ENCODE peak calls at places on chromosomes 3 and 15, in five cellular contexts. One of them, this sample, is unnamed.

GRCh38 chr3:25582242-25582641 is 82.5 kb downstream of the TOP2B start:
- DNase-seq in stimulated activated naive CD8-positive, alpha-beta T cell treated with anti-CD3 and anti-CD28 coated beads, Interleukin-15, Interleukin-2, amounts not matched to agents 100 U/mL and 50 U/mL, for 24 hours: no peak
- DNase-seq in fibroblast of the aortic adventitia: peak; percentile 74
- DNase-seq in islet precursor cell: peak; percentile 95
- DNase-seq in left lung: no peak
- DNase-seq in this sample: no peak

GRCh38 chr3:183576487-183577107 is 21.1 kb upstream of the KLHL6 start:
- DNase-seq in stimulated activated naive CD8-positive, alpha-beta T cell treated with anti-CD3 and anti-CD28 coated beads, Interleukin-15, Interleukin-2, amounts not matched to agents 100 U/mL and 50 U/mL, for 24 hours: no peak
- DNase-seq in left lung: no peak
- DNase-seq in islet precursor cell: no peak
- DNase-seq in fibroblast of the aortic adventitia: peak; percentile 35
- DNase-seq in this sample: no peak

GRCh38 chr3:133838296-133838789 is 32.7 kb downstream of the SRPRB start:
- DNase-seq in islet precursor cell: peak; percentile 33
- DNase-seq in left lung: no peak
- DNase-seq in stimulated activated naive CD8-positive, alpha-beta T cell treated with anti-CD3 and anti-CD28 coated beads, Interleukin-15, Interleukin-2, amounts not matched to agents 100 U/mL and 50 U/mL, for 24 hours: no peak
- DNase-seq in fibroblast of the aortic adventitia: no peak
- DNase-seq in this sample: no peak

GRCh38 chr3:4889896-4890295 is 89.3 kb upstream of the BHLHE40 start:
- DNase-seq in stimulated activated naive CD8-positive, alpha-beta T cell treated with anti-CD3 and anti-CD28 coated beads, Interleukin-15, Interleukin-2, amounts not matched to agents 100 U/mL and 50 U/mL, for 24 hours: no peak
- DNase-seq in islet precursor cell: no peak
- DNase-seq in fibroblast of the aortic adventitia: no peak
- DNase-seq in left lung: no peak
- DNase-seq in this sample: no peak

GRCh38 chr3:120399372-120399771 is 50.2 kb upstream of the LRRC58 start:
- DNase-seq in fibroblast of the aortic adventitia: no peak
- DNase-seq in stimulated activated naive CD8-positive, alpha-beta T cell treated with anti-CD3 and anti-CD28 coated beads, Interleukin-15, Interleukin-2, amounts not matched to agents 100 U/mL and 50 U/mL, for 24 hours: no peak
- DNase-seq in left lung: no peak
- DNase-seq in islet precursor cell: no peak
- DNase-seq in this sample: no peak

GRCh38 chr3:19489936-19490335 is 341.6 kb downstream of the KCNH8 start:
- DNase-seq in left lung: no peak
- DNase-seq in stimulated activated naive CD8-positive, alpha-beta T cell treated with anti-CD3 and anti-CD28 coated beads, Interleukin-15, Interleukin-2, amounts not matched to agents 100 U/mL and 50 U/mL, for 24 hours: no peak
- DNase-seq in fibroblast of the aortic adventitia: no peak
- DNase-seq in islet precursor cell: peak; percentile 74
- DNase-seq in this sample: no peak

GRCh38 chr15:45254405-45255293 is 2.6 kb downstream of the SLC28A2 start:
- DNase-seq in left lung: no peak
- DNase-seq in fibroblast of the aortic adventitia: peak; percentile 37
- DNase-seq in stimulated activated naive CD8-positive, alpha-beta T cell treated with anti-CD3 and anti-CD28 coated beads, Interleukin-15, Interleukin-2, amounts not matched to agents 100 U/mL and 50 U/mL, for 24 hours: no peak
- DNase-seq in islet precursor cell: no peak
- DNase-seq in this sample: no peak

GRCh38 chr3:183537295-183537730 is 18.2 kb downstream of the KLHL6 start:
- DNase-seq in stimulated activated naive CD8-positive, alpha-beta T cell treated with anti-CD3 and anti-CD28 coated beads, Interleukin-15, Interleukin-2, amounts not matched to agents 100 U/mL and 50 U/mL, for 24 hours: no peak
- DNase-seq in islet precursor cell: no peak
- DNase-seq in left lung: peak; percentile 78
- DNase-seq in fibroblast of the aortic adventitia: peak; percentile 22
- DNase-seq in this sample: no peak

GRCh38 chr3:136932518-136932917 is 25.3 kb upstream of the IL20RB start:
- DNase-seq in fibroblast of the aortic adventitia: no peak
- DNase-seq in left lung: no peak
- DNase-seq in islet precursor cell: no peak
- DNase-seq in stimulated activated naive CD8-positive, alpha-beta T cell treated with anti-CD3 and anti-CD28 coated beads, Interleukin-15, Interleukin-2, amounts not matched to agents 100 U/mL and 50 U/mL, for 24 hours: no peak
- DNase-seq in this sample: no peak

GRCh38 chr3:123884258-123884831 is at the start of gene MYLK:
- DNase-seq in fibroblast of the aortic adventitia: peak; percentile 82
- DNase-seq in stimulated activated naive CD8-positive, alpha-beta T cell treated with anti-CD3 and anti-CD28 coated beads, Interleukin-15, Interleukin-2, amounts not matched to agents 100 U/mL and 50 U/mL, for 24 hours: peak; percentile 64
- DNase-seq in left lung: peak; percentile 79
- DNase-seq in islet precursor cell: peak; percentile 99
- DNase-seq in this sample: peak; percentile 83

GRCh38 chr3:32184187-32184730 is 54.2 kb upstream of the CMTM8 start:
- DNase-seq in fibroblast of the aortic adventitia: no peak
- DNase-seq in left lung: no peak
- DNase-seq in islet precursor cell: no peak
- DNase-seq in stimulated activated naive CD8-positive, alpha-beta T cell treated with anti-CD3 and anti-CD28 coated beads, Interleukin-15, Interleukin-2, amounts not matched to agents 100 U/mL and 50 U/mL, for 24 hours: no peak
- DNase-seq in this sample: no peak

GRCh38 chr3:51686512-51687215 is 15.6 kb downstream of the TEX264 start:
- DNase-seq in left lung: peak; percentile 66
- DNase-seq in stimulated activated naive CD8-positive, alpha-beta T cell treated with anti-CD3 and anti-CD28 coated beads, Interleukin-15, Interleukin-2, amounts not matched to agents 100 U/mL and 50 U/mL, for 24 hours: peak; percentile 85
- DNase-seq in fibroblast of the aortic adventitia: peak; percentile 24
- DNase-seq in islet precursor cell: no peak
- DNase-seq in this sample: peak; percentile 64

GRCh38 chr15:45653702-45654424 is 19.0 kb downstream of the SQOR start:
- DNase-seq in islet precursor cell: no peak
- DNase-seq in left lung: no peak
- DNase-seq in fibroblast of the aortic adventitia: no peak
- DNase-seq in stimulated activated naive CD8-positive, alpha-beta T cell treated with anti-CD3 and anti-CD28 coated beads, Interleukin-15, Interleukin-2, amounts not matched to agents 100 U/mL and 50 U/mL, for 24 hours: no peak
- DNase-seq in this sample: no peak

GRCh38 chr3:16494906-16495580 is 18.5 kb downstream of the RFTN1 start:
- DNase-seq in left lung: no peak
- DNase-seq in fibroblast of the aortic adventitia: peak; percentile 43
- DNase-seq in stimulated activated naive CD8-positive, alpha-beta T cell treated with anti-CD3 and anti-CD28 coated beads, Interleukin-15, Interleukin-2, amounts not matched to agents 100 U/mL and 50 U/mL, for 24 hours: no peak
- DNase-seq in islet precursor cell: no peak
- DNase-seq in this sample: no peak

GRCh38 chr3:137771401-137772230 is 7.5 kb downstream of the SOX14 start:
- DNase-seq in fibroblast of the aortic adventitia: no peak
- DNase-seq in stimulated activated naive CD8-positive, alpha-beta T cell treated with anti-CD3 and anti-CD28 coated beads, Interleukin-15, Interleukin-2, amounts not matched to agents 100 U/mL and 50 U/mL, for 24 hours: no peak
- DNase-seq in islet precursor cell: no peak
- DNase-seq in left lung: no peak
- DNase-seq in this sample: peak; percentile 23

GRCh38 chr3:94978076-94978475 is 915.2 kb downstream of the NSUN3 start:
- DNase-seq in stimulated activated naive CD8-positive, alpha-beta T cell treated with anti-CD3 and anti-CD28 coated beads, Interleukin-15, Interleukin-2, amounts not matched to agents 100 U/mL and 50 U/mL, for 24 hours: no peak
- DNase-seq in left lung: peak; percentile 36
- DNase-seq in islet precursor cell: no peak
- DNase-seq in fibroblast of the aortic adventitia: no peak
- DNase-seq in this sample: no peak

GRCh38 chr15:89197503-89197971 is 23.8 kb downstream of the RLBP1 start:
- DNase-seq in fibroblast of the aortic adventitia: no peak
- DNase-seq in islet precursor cell: peak; percentile 93
- DNase-seq in left lung: peak; percentile 54
- DNase-seq in stimulated activated naive CD8-positive, alpha-beta T cell treated with anti-CD3 and anti-CD28 coated beads, Interleukin-15, Interleukin-2, amounts not matched to agents 100 U/mL and 50 U/mL, for 24 hours: peak; percentile 17
- DNase-seq in this sample: no peak

GRCh38 chr15:27398631-27399030 is 427.6 kb downstream of the GABRG3 start:
- DNase-seq in left lung: no peak
- DNase-seq in fibroblast of the aortic adventitia: no peak
- DNase-seq in stimulated activated naive CD8-positive, alpha-beta T cell treated with anti-CD3 and anti-CD28 coated beads, Interleukin-15, Interleukin-2, amounts not matched to agents 100 U/mL and 50 U/mL, for 24 hours: no peak
- DNase-seq in islet precursor cell: no peak
- DNase-seq in this sample: no peak

GRCh38 chr3:52174896-52175295 is 20.7 kb upstream of the POC1A start:
- DNase-seq in stimulated activated naive CD8-positive, alpha-beta T cell treated with anti-CD3 and anti-CD28 coated beads, Interleukin-15, Interleukin-2, amounts not matched to agents 100 U/mL and 50 U/mL, for 24 hours: no peak
- DNase-seq in islet precursor cell: no peak
- DNase-seq in fibroblast of the aortic adventitia: no peak
- DNase-seq in left lung: no peak
- DNase-seq in this sample: no peak

GRCh38 chr15:89358755-89359439 is 24.3 kb upstream of the POLG start:
- DNase-seq in left lung: peak; percentile 80
- DNase-seq in islet precursor cell: peak; percentile 85
- DNase-seq in fibroblast of the aortic adventitia: peak; percentile 72
- DNase-seq in stimulated activated naive CD8-positive, alpha-beta T cell treated with anti-CD3 and anti-CD28 coated beads, Interleukin-15, Interleukin-2, amounts not matched to agents 100 U/mL and 50 U/mL, for 24 hours: peak; percentile 84
- DNase-seq in this sample: peak; percentile 94

GRCh38 chr15:73052679-73053397 is 575 bp downstream of the NEO1 start:
- DNase-seq in stimulated activated naive CD8-positive, alpha-beta T cell treated with anti-CD3 and anti-CD28 coated beads, Interleukin-15, Interleukin-2, amounts not matched to agents 100 U/mL and 50 U/mL, for 24 hours: peak; percentile 22
- DNase-seq in left lung: peak; percentile 37
- DNase-seq in islet precursor cell: peak; percentile 74
- DNase-seq in fibroblast of the aortic adventitia: peak; percentile 17
- DNase-seq in this sample: peak; percentile 46

GRCh38 chr3:52721002-52721741 is 15.3 kb downstream of the SPCS1 start:
- DNase-seq in islet precursor cell: no peak
- DNase-seq in stimulated activated naive CD8-positive, alpha-beta T cell treated with anti-CD3 and anti-CD28 coated beads, Interleukin-15, Interleukin-2, amounts not matched to agents 100 U/mL and 50 U/mL, for 24 hours: no peak
- DNase-seq in left lung: no peak
- DNase-seq in fibroblast of the aortic adventitia: no peak
- DNase-seq in this sample: no peak

GRCh38 chr3:143751643-143752178 is 96.6 kb downstream of the SLC9A9 start:
- DNase-seq in left lung: no peak
- DNase-seq in fibroblast of the aortic adventitia: no peak
- DNase-seq in stimulated activated naive CD8-positive, alpha-beta T cell treated with anti-CD3 and anti-CD28 coated beads, Interleukin-15, Interleukin-2, amounts not matched to agents 100 U/mL and 50 U/mL, for 24 hours: peak; percentile 14
- DNase-seq in islet precursor cell: no peak
- DNase-seq in this sample: no peak

GRCh38 chr3:51099794-51100542 is 285.1 kb upstream of the MANF start:
- DNase-seq in fibroblast of the aortic adventitia: peak; percentile 66
- DNase-seq in islet precursor cell: peak; percentile 70
- DNase-seq in left lung: no peak
- DNase-seq in stimulated activated naive CD8-positive, alpha-beta T cell treated with anti-CD3 and anti-CD28 coated beads, Interleukin-15, Interleukin-2, amounts not matched to agents 100 U/mL and 50 U/mL, for 24 hours: peak; percentile 31
- DNase-seq in this sample: peak; percentile 29

GRCh38 chr3:97815149-97815917 is 6.5 kb upstream of the CRYBG3 start:
- DNase-seq in fibroblast of the aortic adventitia: no peak
- DNase-seq in stimulated activated naive CD8-positive, alpha-beta T cell treated with anti-CD3 and anti-CD28 coated beads, Interleukin-15, Interleukin-2, amounts not matched to agents 100 U/mL and 50 U/mL, for 24 hours: peak; percentile 27
- DNase-seq in left lung: peak; percentile 36
- DNase-seq in islet precursor cell: peak; percentile 72
- DNase-seq in this sample: no peak

GRCh38 chr3:197713477-197713822 is 23.3 kb downstream of the RUBCN start:
- DNase-seq in left lung: no peak
- DNase-seq in stimulated activated naive CD8-positive, alpha-beta T cell treated with anti-CD3 and anti-CD28 coated beads, Interleukin-15, Interleukin-2, amounts not matched to agents 100 U/mL and 50 U/mL, for 24 hours: no peak
- DNase-seq in fibroblast of the aortic adventitia: no peak
- DNase-seq in islet precursor cell: no peak
- DNase-seq in this sample: no peak

GRCh38 chr3:45781841-45782240 is 14.5 kb downstream of the SLC6A20 start:
- DNase-seq in fibroblast of the aortic adventitia: no peak
- DNase-seq in islet precursor cell: no peak
- DNase-seq in left lung: no peak
- DNase-seq in stimulated activated naive CD8-positive, alpha-beta T cell treated with anti-CD3 and anti-CD28 coated beads, Interleukin-15, Interleukin-2, amounts not matched to agents 100 U/mL and 50 U/mL, for 24 hours: no peak
- DNase-seq in this sample: no peak

GRCh38 chr3:157102098-157102497 is 57.8 kb downstream of the CCNL1 start:
- DNase-seq in fibroblast of the aortic adventitia: no peak
- DNase-seq in stimulated activated naive CD8-positive, alpha-beta T cell treated with anti-CD3 and anti-CD28 coated beads, Interleukin-15, Interleukin-2, amounts not matched to agents 100 U/mL and 50 U/mL, for 24 hours: no peak
- DNase-seq in islet precursor cell: no peak
- DNase-seq in left lung: no peak
- DNase-seq in this sample: no peak

GRCh38 chr3:79041621-79042020 is 726.2 kb downstream of the ROBO1 start:
- DNase-seq in fibroblast of the aortic adventitia: no peak
- DNase-seq in left lung: no peak
- DNase-seq in islet precursor cell: no peak
- DNase-seq in stimulated activated naive CD8-positive, alpha-beta T cell treated with anti-CD3 and anti-CD28 coated beads, Interleukin-15, Interleukin-2, amounts not matched to agents 100 U/mL and 50 U/mL, for 24 hours: no peak
- DNase-seq in this sample: no peak

GRCh38 chr3:122199552-122199951 is 16.1 kb downstream of the CASR start:
- DNase-seq in fibroblast of the aortic adventitia: no peak
- DNase-seq in stimulated activated naive CD8-positive, alpha-beta T cell treated with anti-CD3 and anti-CD28 coated beads, Interleukin-15, Interleukin-2, amounts not matched to agents 100 U/mL and 50 U/mL, for 24 hours: no peak
- DNase-seq in left lung: no peak
- DNase-seq in islet precursor cell: no peak
- DNase-seq in this sample: no peak